ENCODE peak calls at places on chromosomes 3 and 15, in four cellular contexts. One of them, this sample, is unnamed.

GRCh38 chr15:71008250-71008870 is 106.9 kb upstream of the THSD4 start:
- DNase-seq in RWPE2: no peak
- DNase-seq in mesenchymal stem cell: no peak
- DNase-seq in CD4-positive, CD25-positive, alpha-beta regulatory T cell: no peak
- DNase-seq in this sample: no peak

GRCh38 chr15:71813723-71814470 is 3.5 kb downstream of the NR2E3 start:
- DNase-seq in RWPE2: no peak
- DNase-seq in mesenchymal stem cell: no peak
- DNase-seq in CD4-positive, CD25-positive, alpha-beta regulatory T cell: no peak
- DNase-seq in this sample: no peak

GRCh38 chr3:146218880-146219866 is 31.7 kb downstream of the PLSCR4 start:
- DNase-seq in RWPE2: no peak
- DNase-seq in mesenchymal stem cell: peak
- DNase-seq in CD4-positive, CD25-positive, alpha-beta regulatory T cell: peak
- DNase-seq in this sample: no peak

GRCh38 chr15:76916369-76916768 is 11.2 kb upstream of the SCAPER start:
- DNase-seq in RWPE2: no peak
- DNase-seq in mesenchymal stem cell: no peak
- DNase-seq in CD4-positive, CD25-positive, alpha-beta regulatory T cell: no peak
- DNase-seq in this sample: no peak

GRCh38 chr3:71859128-71859519 is 74.2 kb upstream of the PROK2 start:
- DNase-seq in RWPE2: no peak
- DNase-seq in mesenchymal stem cell: no peak
- DNase-seq in CD4-positive, CD25-positive, alpha-beta regulatory T cell: peak
- DNase-seq in this sample: no peak

GRCh38 chr3:73332558-73332957 is 271.1 kb downstream of the EBLN2 start:
- DNase-seq in RWPE2: no peak
- DNase-seq in mesenchymal stem cell: no peak
- DNase-seq in CD4-positive, CD25-positive, alpha-beta regulatory T cell: no peak
- DNase-seq in this sample: no peak

GRCh38 chr3:11523793-11524160 is 119.9 kb downstream of the VGLL4 start:
- DNase-seq in RWPE2: no peak
- DNase-seq in mesenchymal stem cell: no peak
- DNase-seq in CD4-positive, CD25-positive, alpha-beta regulatory T cell: no peak
- DNase-seq in this sample: no peak

GRCh38 chr15:48976444-48977088 is 12.8 kb upstream of the SHC4 start:
- DNase-seq in RWPE2: no peak
- DNase-seq in mesenchymal stem cell: no peak
- DNase-seq in CD4-positive, CD25-positive, alpha-beta regulatory T cell: no peak
- DNase-seq in this sample: no peak

GRCh38 chr3:175208316-175208715 is 349.2 kb downstream of the NAALADL2 start:
- DNase-seq in RWPE2: no peak
- DNase-seq in mesenchymal stem cell: peak
- DNase-seq in CD4-positive, CD25-positive, alpha-beta regulatory T cell: no peak
- DNase-seq in this sample: peak

GRCh38 chr3:158158969-158159368 is 49.1 kb downstream of the RSRC1 start:
- DNase-seq in RWPE2: no peak
- DNase-seq in mesenchymal stem cell: no peak
- DNase-seq in CD4-positive, CD25-positive, alpha-beta regulatory T cell: no peak
- DNase-seq in this sample: no peak
- H3K4me3 ChIP-seq in RWPE2: no peak
- H3K4me3 ChIP-seq in mesenchymal stem cell: no peak
- H3K4me3 ChIP-seq in CD4-positive, CD25-positive, alpha-beta regulatory T cell: no peak
- H3K4me3 ChIP-seq in this sample: no peak

GRCh38 chr15:32053717-32054116 is 23.4 kb downstream of the CHRNA7 start:
- DNase-seq in RWPE2: no peak
- DNase-seq in mesenchymal stem cell: no peak
- DNase-seq in CD4-positive, CD25-positive, alpha-beta regulatory T cell: no peak
- DNase-seq in this sample: no peak
- H3K27ac ChIP-seq in RWPE2: no peak
- H3K27ac ChIP-seq in mesenchymal stem cell: no peak
- H3K27ac ChIP-seq in CD4-positive, CD25-positive, alpha-beta regulatory T cell: no peak
- H3K27ac ChIP-seq in this sample: no peak

GRCh38 chr3:30551266-30551665 is 55.1 kb upstream of the TGFBR2 start:
- DNase-seq in RWPE2: no peak
- DNase-seq in mesenchymal stem cell: no peak
- DNase-seq in CD4-positive, CD25-positive, alpha-beta regulatory T cell: no peak
- DNase-seq in this sample: no peak

GRCh38 chr3:30549600-30549999 is 56.8 kb upstream of the TGFBR2 start:
- DNase-seq in RWPE2: no peak
- DNase-seq in mesenchymal stem cell: no peak
- DNase-seq in CD4-positive, CD25-positive, alpha-beta regulatory T cell: no peak
- DNase-seq in this sample: no peak

GRCh38 chr3:30546934-30547333 is 59.5 kb upstream of the TGFBR2 start:
- DNase-seq in RWPE2: no peak
- DNase-seq in mesenchymal stem cell: no peak
- DNase-seq in CD4-positive, CD25-positive, alpha-beta regulatory T cell: no peak
- DNase-seq in this sample: no peak

GRCh38 chr3:30550246-30550645 is 56.2 kb upstream of the TGFBR2 start:
- DNase-seq in RWPE2: no peak
- DNase-seq in mesenchymal stem cell: no peak
- DNase-seq in CD4-positive, CD25-positive, alpha-beta regulatory T cell: no peak
- DNase-seq in this sample: no peak

DNA sequence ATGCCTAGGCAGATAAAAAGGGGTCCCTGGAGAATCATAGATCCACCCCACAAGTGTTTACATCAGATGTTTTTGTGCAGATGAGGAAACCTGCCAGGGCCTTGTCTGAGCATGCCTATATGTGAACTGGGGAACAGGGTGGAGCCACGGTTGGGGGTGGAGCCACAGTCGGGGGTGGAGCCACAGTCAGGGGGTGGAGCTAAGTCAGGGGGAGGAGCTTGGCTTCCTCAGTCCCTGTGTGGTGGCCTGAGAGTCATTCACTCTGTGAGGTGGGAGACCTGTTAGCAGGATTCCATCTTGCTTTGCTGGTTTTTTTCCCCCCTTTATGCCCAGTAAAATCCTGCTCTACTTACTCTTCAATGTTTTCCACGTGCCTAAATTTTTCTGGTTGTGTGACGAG is 57.8 kb upstream of the TGFBR2 start:
- DNase-seq in RWPE2: no peak
- DNase-seq in mesenchymal stem cell: no peak
- DNase-seq in CD4-positive, CD25-positive, alpha-beta regulatory T cell: peak
- DNase-seq in this sample: no peak
- H3K4me3 ChIP-seq in RWPE2: no peak
- H3K4me3 ChIP-seq in mesenchymal stem cell: no peak
- H3K4me3 ChIP-seq in CD4-positive, CD25-positive, alpha-beta regulatory T cell: no peak
- H3K4me3 ChIP-seq in this sample: no peak

DNA sequence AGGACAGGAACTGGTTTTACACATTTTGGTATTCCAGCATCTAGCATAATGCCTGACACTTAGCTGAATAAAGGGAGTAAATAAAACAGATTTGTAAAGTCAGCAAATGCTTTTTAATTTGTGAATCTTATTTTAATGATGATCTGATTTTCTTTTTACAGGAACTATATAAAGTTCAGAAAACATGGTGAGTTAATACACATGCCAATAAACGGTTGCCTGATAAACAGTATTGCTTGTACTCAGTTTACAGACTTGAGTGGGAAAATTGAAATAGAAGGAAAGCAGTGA is 1.4 kb downstream of the PSMA4 start:
- DNase-seq in RWPE2: no peak
- DNase-seq in mesenchymal stem cell: no peak
- DNase-seq in CD4-positive, CD25-positive, alpha-beta regulatory T cell: no peak
- DNase-seq in this sample: no peak
- H3K27ac ChIP-seq in RWPE2: peak
- H3K27ac ChIP-seq in mesenchymal stem cell: no peak
- H3K27ac ChIP-seq in CD4-positive, CD25-positive, alpha-beta regulatory T cell: peak
- H3K27ac ChIP-seq in this sample: peak

GRCh38 chr15:62436235-62436634 is 271.1 kb upstream of the C2CD4B start:
- DNase-seq in RWPE2: no peak
- DNase-seq in mesenchymal stem cell: no peak
- DNase-seq in CD4-positive, CD25-positive, alpha-beta regulatory T cell: no peak
- DNase-seq in this sample: no peak
- H3K4me3 ChIP-seq in RWPE2: no peak
- H3K4me3 ChIP-seq in mesenchymal stem cell: no peak
- H3K4me3 ChIP-seq in CD4-positive, CD25-positive, alpha-beta regulatory T cell: no peak
- H3K4me3 ChIP-seq in this sample: no peak

DNA sequence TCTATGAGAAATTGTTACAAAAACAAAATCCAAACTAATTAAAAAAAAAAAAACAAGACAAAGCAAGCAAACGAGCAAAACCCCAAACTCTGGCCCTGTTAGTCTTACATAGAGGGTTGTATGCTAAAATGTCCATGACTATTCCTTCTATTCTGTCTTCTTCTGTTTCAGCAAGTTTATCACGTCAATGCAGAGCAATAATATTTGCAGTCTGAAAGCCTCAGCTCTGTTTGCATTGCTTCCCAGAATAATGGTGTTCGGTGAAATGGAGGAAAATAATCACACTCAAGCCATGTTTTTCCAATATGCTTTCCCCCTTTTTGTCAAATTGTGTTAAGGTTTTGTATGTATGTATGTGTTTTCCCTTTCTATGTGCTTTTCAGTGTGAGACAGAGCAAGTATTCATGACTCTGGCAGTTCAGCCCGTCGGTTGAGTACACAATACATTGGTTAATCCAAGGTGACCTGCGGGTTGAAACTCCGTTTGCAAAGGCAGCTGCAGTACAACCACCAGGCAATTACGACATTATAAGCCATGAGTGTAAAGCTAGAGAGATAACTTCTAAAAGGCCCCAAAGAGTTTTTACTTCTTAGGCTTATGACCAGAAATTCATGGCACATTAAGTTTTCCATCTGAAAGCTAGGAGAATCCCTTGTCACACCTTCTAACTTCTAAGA is 34.9 kb upstream of the MAGI1 start:
- DNase-seq in RWPE2: no peak
- DNase-seq in mesenchymal stem cell: no peak
- DNase-seq in CD4-positive, CD25-positive, alpha-beta regulatory T cell: no peak
- DNase-seq in this sample: no peak
- H3K27ac ChIP-seq in RWPE2: no peak
- H3K27ac ChIP-seq in mesenchymal stem cell: no peak
- H3K27ac ChIP-seq in CD4-positive, CD25-positive, alpha-beta regulatory T cell: no peak
- H3K27ac ChIP-seq in this sample: no peak

GRCh38 chr3:194399874-194400411 is 877 bp upstream of the GP5 start:
- DNase-seq in RWPE2: no peak
- DNase-seq in mesenchymal stem cell: no peak
- DNase-seq in CD4-positive, CD25-positive, alpha-beta regulatory T cell: peak
- DNase-seq in this sample: no peak

GRCh38 chr3:194397757-194398312 is 1.2 kb downstream of the GP5 start:
- DNase-seq in RWPE2: no peak
- DNase-seq in mesenchymal stem cell: no peak
- DNase-seq in CD4-positive, CD25-positive, alpha-beta regulatory T cell: peak
- DNase-seq in this sample: peak

GRCh38 chr3:194396897-194397756 is 1.9 kb downstream of the GP5 start:
- DNase-seq in RWPE2: no peak
- DNase-seq in mesenchymal stem cell: peak
- DNase-seq in CD4-positive, CD25-positive, alpha-beta regulatory T cell: peak
- DNase-seq in this sample: peak

GRCh38 chr3:194401346-194401745 is 2.3 kb upstream of the GP5 start:
- DNase-seq in RWPE2: no peak
- DNase-seq in mesenchymal stem cell: no peak
- DNase-seq in CD4-positive, CD25-positive, alpha-beta regulatory T cell: no peak
- DNase-seq in this sample: no peak

DNA sequence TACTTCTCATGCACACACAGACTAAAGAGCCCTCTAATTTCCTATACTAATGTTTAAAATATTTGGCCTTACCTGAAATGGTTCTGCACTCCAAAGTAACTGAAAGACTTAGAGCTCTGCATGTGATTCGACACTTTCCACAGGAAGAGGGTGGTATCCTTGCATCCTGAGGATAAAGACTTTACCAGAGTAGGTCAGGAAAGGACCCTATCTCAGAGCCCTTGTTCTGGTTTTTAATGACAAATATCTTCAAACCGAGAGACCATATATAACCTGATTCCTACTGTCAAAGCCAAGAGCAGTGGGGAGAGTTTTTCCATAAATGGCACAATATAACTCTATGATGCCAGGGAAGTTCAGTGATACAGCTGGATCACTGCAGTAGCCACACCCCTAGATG is at the start of gene GP5:
- DNase-seq in RWPE2: no peak
- DNase-seq in mesenchymal stem cell: no peak
- DNase-seq in CD4-positive, CD25-positive, alpha-beta regulatory T cell: no peak
- DNase-seq in this sample: no peak
- H3K4me3 ChIP-seq in RWPE2: no peak
- H3K4me3 ChIP-seq in mesenchymal stem cell: no peak
- H3K4me3 ChIP-seq in CD4-positive, CD25-positive, alpha-beta regulatory T cell: peak
- H3K4me3 ChIP-seq in this sample: peak